ENCODE peak calls at places on chromosomes 3 and 15, in seven cellular contexts. F is PC-3, S is HCT116, E is PC-9, H is HepG2, R is GM23248, N is IMR-90. K is an unnamed sample. For H4K20me1 and H3K4me1, the result is how much of the 10 kb centered on the place peaks cover.

GRCh38 chr15:40313531-40314398 is 6.0 kb upstream of the PLCB2 start:
- DNase-seq in R (peak), F (peak), N (no peak), E (peak), S (no peak), H (peak), K (no peak)

GRCh38 chr3:66153961-66154923 is 66.6 kb upstream of the SLC25A26 start:
- DNase-seq in N (peak), E (no peak), S (no peak), H (no peak), R (peak), F (peak), K (no peak)

GRCh38 chr3:43013256-43013655 is 34.1 kb downstream of the GASK1A start:
- DNase-seq in N (no peak), R (no peak), H (no peak), S (no peak), F (no peak), E (no peak), K (no peak)

GRCh38 chr15:52068004-52068403 is 44.6 kb downstream of the BCL2L10 start:
- DNase-seq in H (no peak), S (no peak), N (peak), F (no peak), R (peak), E (no peak), K (no peak)

GRCh38 chr3:168342946-168343856 is 247.5 kb upstream of the GOLIM4 start:
- DNase-seq in R (no peak), N (no peak), H (no peak), F (peak), S (no peak), E (no peak), K (no peak)

GRCh38 chr3:77475545-77475944 is 435.6 kb downstream of the ROBO2 start:
- DNase-seq in E (no peak), S (no peak), H (no peak), F (no peak), N (no peak), R (no peak), K (no peak)

GRCh38 chr3:187966141-187966540 is 187.8 kb upstream of the LPP start:
- DNase-seq in H (no peak), S (no peak), F (no peak), E (no peak), N (no peak), R (no peak), K (no peak)

GRCh38 chr15:100220058-100220728 is 121.6 kb downstream of the ADAMTS17 start:
- DNase-seq in F (no peak), E (no peak), R (no peak), S (no peak), H (no peak), N (no peak), K (no peak)

GRCh38 chr3:176651622-176652021 is 545.7 kb downstream of the TBL1XR1 start:
- DNase-seq in F (peak), E (no peak), R (peak), S (no peak), H (no peak), N (no peak), K (no peak)

GRCh38 chr15:92751528-92751927 is 96.0 kb upstream of the FAM174B start:
- DNase-seq in N (no peak), E (peak), H (no peak), R (no peak), S (no peak), F (peak), K (no peak)

GRCh38 chr3:194313642-194314430 is 37.3 kb downstream of the CPN2 start:
- DNase-seq in E (peak), N (no peak), S (no peak), F (peak), H (no peak), R (peak), K (no peak)

GRCh38 chr3:123161167-123161566 is 40.6 kb upstream of the SEC22A start:
- DNase-seq in R (no peak), S (no peak), F (no peak), N (no peak), E (no peak), H (no peak), K (no peak)

GRCh38 chr15:85411992-85412538 is 31.7 kb downstream of the AKAP13 start:
- DNase-seq in R (peak), E (peak), H (peak), S (no peak), N (peak), F (peak), K (no peak)
- H4K20me1 ChIP-seq in R (under half), E (under half), H (under half), S (under half), N (under half), F (under half), K (under half)

GRCh38 chr3:5110307-5110706 is 11.8 kb upstream of the ARL8B start:
- DNase-seq in N (no peak), E (peak), R (no peak), H (peak), F (no peak), S (no peak), K (no peak)

GRCh38 chr3:5120446-5120845 is 1.6 kb upstream of the ARL8B start:
- DNase-seq in E (no peak), R (no peak), S (no peak), F (no peak), N (no peak), H (no peak), K (no peak)

GRCh38 chr3:5116568-5116967 is 5.5 kb upstream of the ARL8B start:
- DNase-seq in E (no peak), R (no peak), N (no peak), F (no peak), S (no peak), H (no peak), K (no peak)

GRCh38 chr3:5112043-5112442 is 10.0 kb upstream of the ARL8B start:
- DNase-seq in S (no peak), H (no peak), R (no peak), N (no peak), E (no peak), F (no peak), K (no peak)

DNA sequence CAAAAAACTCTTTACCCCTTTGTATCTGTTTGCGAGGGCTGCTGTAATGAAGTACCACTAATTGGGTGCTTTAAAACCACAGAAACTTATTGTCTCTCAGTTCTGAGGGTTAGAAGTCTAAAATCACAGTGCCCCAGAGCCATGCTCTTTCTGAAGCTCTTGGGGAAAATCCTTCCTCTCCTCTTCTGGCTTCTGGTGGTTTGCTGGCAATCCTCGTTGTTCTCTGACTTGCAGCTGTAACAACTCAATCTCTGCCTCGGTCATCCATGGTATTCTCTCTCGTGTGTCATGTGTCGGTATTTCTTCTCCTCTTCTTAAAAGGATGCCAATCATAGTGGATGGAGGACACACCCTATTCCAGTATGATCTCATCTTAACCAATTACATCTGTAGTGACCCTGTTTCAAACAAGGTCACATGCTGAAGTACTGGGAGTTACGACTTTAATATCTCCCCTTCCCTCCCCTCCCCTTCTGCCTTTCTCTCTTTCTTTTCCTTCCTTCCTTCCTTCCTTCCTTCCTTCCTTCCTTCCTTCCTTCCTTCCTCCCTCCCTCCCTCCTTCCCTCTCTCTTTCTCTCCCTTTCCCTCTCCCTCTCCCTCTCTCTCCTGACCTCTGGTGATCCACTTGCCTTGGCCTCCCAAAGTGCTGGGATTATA is 6.5 kb upstream of the ARL8B start:
- DNase-seq in N (peak), E (no peak), F (no peak), H (no peak), R (peak), S (no peak), K (peak)
- H2AFZ ChIP-seq in N (peak), E (no peak), F (no peak), H (peak), R (peak), S (no peak), K (peak)

GRCh38 chr3:126751611-126752302 is 47.7 kb downstream of the CHCHD6 start:
- DNase-seq in E (no peak), N (no peak), F (no peak), R (no peak), H (no peak), S (no peak), K (no peak)

GRCh38 chr3:126749931-126750759 is 46.1 kb downstream of the CHCHD6 start:
- DNase-seq in E (no peak), N (no peak), R (no peak), S (no peak), H (no peak), F (no peak), K (no peak)

GRCh38 chr3:126749547-126749875 is 45.5 kb downstream of the CHCHD6 start:
- DNase-seq in F (no peak), E (no peak), S (no peak), H (no peak), N (no peak), R (no peak), K (no peak)

GRCh38 chr3:126752303-126753190 is 48.5 kb downstream of the CHCHD6 start:
- DNase-seq in R (peak), S (peak), E (peak), N (peak), H (peak), F (peak), K (peak)

DNA sequence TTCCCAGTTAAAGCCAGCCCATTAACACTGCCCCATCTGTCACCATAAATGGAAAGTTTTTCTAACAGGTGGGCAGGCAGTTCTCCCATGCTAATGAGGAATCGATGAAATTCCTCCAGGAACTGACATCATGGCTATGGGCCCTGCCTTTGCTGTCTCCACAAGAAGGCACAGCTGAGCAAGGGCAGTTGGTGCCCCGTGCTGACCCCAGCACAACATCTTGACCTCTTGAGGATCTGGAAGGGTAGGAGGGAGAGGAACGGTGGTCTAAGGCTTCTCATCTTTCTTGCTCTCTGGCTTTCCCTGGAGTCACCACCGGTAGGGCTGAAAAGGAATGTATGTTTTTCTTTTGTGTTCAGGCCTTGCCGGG is 46.7 kb downstream of the CHCHD6 start:
- DNase-seq in F (no peak), H (no peak), N (no peak), S (no peak), R (no peak), E (no peak), K (no peak)
- H3K4me1 ChIP-seq in F (under half), H (under half), N (under half), S (under half), R (under half), E (under half), K (under half)

DNA sequence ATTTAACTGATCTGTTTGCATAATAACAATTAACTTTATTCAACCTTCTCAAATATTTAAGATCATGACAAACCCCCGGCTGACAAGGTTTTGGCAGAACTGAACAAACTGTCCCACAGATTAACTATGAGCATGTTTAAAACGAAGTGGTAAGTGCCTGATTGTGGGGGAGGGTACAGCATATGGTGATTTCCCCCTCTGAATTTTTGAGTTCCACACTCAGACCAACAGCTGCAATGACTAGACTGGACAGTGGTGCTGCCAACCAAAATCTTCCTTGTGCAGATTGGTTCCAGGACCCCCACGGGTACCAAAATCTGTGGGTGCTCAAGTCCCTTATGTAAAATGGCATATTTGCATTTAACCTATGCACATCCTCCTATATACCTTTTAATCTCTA is 449.5 kb downstream of the SHQ1 start:
- DNase-seq in R (no peak), E (no peak), F (no peak), H (no peak), N (no peak), S (no peak), K (no peak)
- H4K20me1 ChIP-seq in R (under half), E (under half), F (half or more), H (half or more), N (half or more), S (under half), K (under half)

DNA sequence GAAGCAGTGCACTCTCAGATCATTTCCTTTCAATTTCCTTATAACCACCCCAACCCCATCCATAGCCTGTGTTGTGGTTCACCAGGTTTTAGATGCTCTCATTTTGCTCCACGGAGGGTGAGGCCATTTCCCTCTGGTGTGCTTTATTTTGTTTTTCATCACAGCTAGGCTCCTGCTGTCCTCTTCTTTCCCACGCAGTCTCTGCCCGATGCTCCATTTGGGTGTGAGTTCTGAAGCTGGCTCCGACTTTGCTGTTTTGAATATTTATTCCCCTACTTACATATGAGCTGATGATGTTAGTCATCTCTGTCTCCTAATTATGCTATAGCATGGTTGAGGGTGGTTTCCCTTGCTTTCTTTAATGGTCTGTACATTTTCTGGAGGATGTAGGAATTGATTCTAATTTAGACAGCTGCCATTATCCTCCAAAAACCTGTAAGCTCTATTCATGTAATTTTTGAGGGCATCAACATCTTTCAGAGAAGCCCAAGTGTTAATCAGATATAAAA is 168.1 kb upstream of the MYRIP start:
- DNase-seq in F (no peak), E (no peak), R (no peak), N (no peak), H (no peak), S (no peak), K (no peak)
- H2AFZ ChIP-seq in F (no peak), E (no peak), R (no peak), N (no peak), H (no peak), S (no peak), K (no peak)

GRCh38 chr15:85493258-85493657 is 112.9 kb downstream of the AKAP13 start:
- DNase-seq in F (no peak), H (no peak), R (no peak), S (no peak), E (no peak), N (no peak), K (no peak)
- H3K4me1 ChIP-seq in F (under half), H (under half), R (under half), S (under half), E (under half), N (under half), K (under half)

DNA sequence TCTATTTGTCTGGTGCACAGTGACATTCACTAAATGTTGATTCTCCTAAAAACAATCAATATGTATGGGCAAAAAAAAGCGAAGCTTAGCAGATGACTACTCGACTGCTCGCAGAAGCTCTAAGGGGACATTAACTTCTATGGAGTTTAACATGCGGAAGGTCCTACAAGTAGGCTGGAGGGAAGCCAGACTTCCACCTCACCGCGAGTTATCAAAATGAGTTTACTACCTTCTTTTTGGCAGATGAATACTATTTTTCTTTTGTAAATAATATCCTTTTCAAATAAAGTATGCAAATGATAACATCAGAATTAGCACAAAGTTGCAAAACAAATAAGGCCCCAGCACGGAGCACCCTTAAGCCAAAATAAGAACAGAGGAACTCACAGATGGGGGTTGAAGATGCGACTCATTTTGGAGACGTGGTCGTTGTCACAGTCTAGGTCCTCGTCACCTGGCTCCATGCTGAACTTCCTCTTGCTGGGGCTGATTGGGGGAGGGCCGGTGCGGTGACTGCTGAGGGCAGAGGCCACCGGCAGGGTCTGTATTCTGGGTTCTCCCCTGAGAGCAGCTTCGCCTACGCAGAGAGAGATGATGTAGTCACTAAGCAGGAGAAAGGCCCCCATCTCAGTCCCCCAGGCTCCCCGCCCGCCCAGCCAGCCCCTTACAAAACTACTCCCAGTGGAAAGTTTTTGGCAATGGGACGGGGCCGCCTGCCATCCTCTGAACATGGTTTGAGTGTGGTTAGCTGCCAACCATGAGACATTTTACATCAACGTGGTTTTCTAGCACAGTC is 42.1 kb downstream of the VGLL4 start:
- DNase-seq in S (no peak), N (peak), H (no peak), R (peak), E (no peak), F (peak), K (no peak)
- H4K20me1 ChIP-seq in S (under half), N (under half), H (under half), R (under half), E (under half), F (under half), K (under half)

DNA sequence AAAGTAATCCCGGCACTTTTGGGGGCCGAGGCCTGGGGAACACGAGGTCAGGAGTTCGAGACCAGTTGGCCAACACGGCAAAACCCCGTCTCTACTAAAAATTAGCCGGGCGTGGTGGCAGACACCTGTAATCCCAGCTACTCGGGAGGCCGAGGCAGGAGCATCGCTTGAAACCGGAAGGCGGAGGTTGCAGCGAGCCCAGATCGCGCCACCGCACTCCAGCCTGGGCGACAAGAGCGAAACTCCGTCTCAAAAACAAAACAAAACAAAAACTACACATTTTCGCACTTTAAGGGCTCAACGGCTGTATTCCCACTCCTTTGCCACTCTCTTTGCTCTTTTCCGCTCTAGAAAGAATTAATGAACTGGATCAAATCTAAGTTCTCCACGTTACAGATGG is 763 bp upstream of the TRNT1 start:
- DNase-seq in E (no peak), F (no peak), N (no peak), H (no peak), S (no peak), R (no peak), K (no peak)
- H2AFZ ChIP-seq in E (peak), F (peak), N (peak), H (peak), S (peak), R (peak), K (peak)

DNA sequence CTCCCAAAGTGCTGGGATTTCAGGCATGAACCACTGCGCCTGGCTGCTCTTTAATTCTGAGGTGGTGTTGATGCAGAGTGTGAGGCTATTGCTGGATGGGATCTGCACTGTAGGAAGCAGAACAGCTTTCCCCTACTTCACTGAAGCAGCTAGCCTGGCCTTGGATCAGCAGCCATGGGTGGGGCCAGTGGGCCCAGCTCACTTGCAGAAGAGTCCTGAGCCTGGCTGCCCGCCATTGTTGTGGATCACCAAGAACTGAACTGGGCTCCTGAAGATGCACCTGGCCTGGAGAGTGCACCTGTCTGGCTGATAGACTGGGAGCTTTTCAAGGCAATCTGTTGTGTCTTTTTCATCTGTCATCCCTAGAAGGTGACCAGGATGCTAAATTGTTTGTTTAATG is 11.9 kb downstream of the TLNRD1 start:
- DNase-seq in F (no peak), S (no peak), E (no peak), H (no peak), N (no peak), R (no peak), K (no peak)
- H3K4me1 ChIP-seq in F (under half), S (under half), E (under half), H (under half), N (under half), R (under half), K (under half)

GRCh38 chr3:11636372-11636760 is 7.3 kb downstream of the VGLL4 start:
- DNase-seq in S (no peak), N (no peak), R (peak), H (no peak), F (no peak), E (no peak), K (no peak)
- H4K20me1 ChIP-seq in S (under half), N (half or more), R (under half), H (under half), F (under half), E (under half), K (under half)